ENCODE peak calls at places on chromosomes 1 and 21, in four cellular contexts. S, Z, X and N are unnamed samples.

GRCh38 chr1:172002725-172003345 is 161.5 kb downstream of the DNM3 start:
- DNase-seq in X (no peak), Z (peak), S (peak), N (peak)

GRCh38 chr1:229135773-229136172 is 135.1 kb upstream of the RAB4A start:
- DNase-seq in S (no peak), X (no peak), Z (no peak), N (no peak)

GRCh38 chr1:41876533-41877445 is 41.9 kb downstream of the HIVEP3 start:
- DNase-seq in S (no peak), Z (no peak), X (no peak), N (peak)

GRCh38 chr1:17084787-17085186 is 31.0 kb upstream of the SDHB start:
- DNase-seq in S (no peak), Z (no peak), X (no peak), N (no peak)

GRCh38 chr1:100721502-100722205 is 2.1 kb downstream of the VCAM1 start:
- DNase-seq in S (no peak), X (no peak), Z (no peak), N (no peak)

GRCh38 chr21:27649323-27649722 is 682.4 kb upstream of the ADAMTS5 start:
- DNase-seq in X (no peak), Z (no peak), S (no peak), N (no peak)

GRCh38 chr1:166410083-166410385 is 243.2 kb upstream of the FAM78B start:
- DNase-seq in X (no peak), Z (no peak), S (no peak), N (no peak)

GRCh38 chr1:232793944-232794343 is 11.3 kb upstream of the MAP10 start:
- DNase-seq in X (no peak), Z (no peak), S (no peak), N (no peak)